ENCODE peak calls at places on chromosome 1, in eight cellular contexts. X is pancreas, O is endodermal cell, B is psoas muscle, P is uterus, U is right atrium auricular region, K is thoracic aorta, N is transverse colon. J is an unnamed sample. For H3K27me3 and H3K36me3, the result is how much of the 10 kb centered on the place peaks cover.

GRCh38 chr1:207619833-207620572 is 24.9 kb upstream of the CR1L start:
- DNase-seq in X (peak), O (peak), B (no peak), P (no peak), U (no peak), K (no peak), N (no peak), J (no peak)

GRCh38 chr1:168465942-168466702 is 77.7 kb downstream of the XCL2 start:
- DNase-seq in X (no peak), O (no peak), B (peak), P (peak), U (no peak), K (no peak), N (peak), J (peak)

GRCh38 chr1:8523641-8524206 is 205.8 kb downstream of the SLC45A1 start:
- DNase-seq in X (no peak), O (no peak), B (no peak), P (no peak), U (no peak), K (no peak), N (no peak), J (no peak)

GRCh38 chr1:147752531-147752930 is 7.9 kb downstream of the GJA5 start:
- DNase-seq in X (no peak), O (no peak), B (no peak), P (no peak), U (no peak), K (no peak), N (no peak), J (no peak)

GRCh38 chr1:67290236-67290635 is 17.4 kb upstream of the IL12RB2 start:
- DNase-seq in X (no peak), O (no peak), B (no peak), P (no peak), U (no peak), K (no peak), N (no peak), J (no peak)

GRCh38 chr1:29569971-29570634 is 333.8 kb downstream of the PTPRU start:
- DNase-seq in X (no peak), O (no peak), B (peak), P (no peak), U (no peak), K (no peak), N (no peak), J (no peak)

GRCh38 chr1:159275891-159276290 is 26.2 kb upstream of the FCER1A start:
- DNase-seq in X (no peak), O (no peak), B (no peak), P (no peak), U (no peak), K (no peak), N (no peak), J (no peak)

GRCh38 chr1:231628207-231628876 is 1.8 kb downstream of the DISC1 start:
- DNase-seq in X (no peak), O (no peak), B (no peak), P (no peak), U (no peak), K (no peak), N (no peak), J (no peak)

GRCh38 chr1:208595745-208596144 is 351.6 kb upstream of the PLXNA2 start:
- DNase-seq in X (no peak), O (no peak), B (no peak), P (peak), U (no peak), K (no peak), N (no peak), J (no peak)

GRCh38 chr1:43812579-43812978 is 105.2 kb downstream of the ST3GAL3 start:
- DNase-seq in X (no peak), O (no peak), B (no peak), P (no peak), U (no peak), K (no peak), N (no peak), J (no peak)

GRCh38 chr1:171160611-171161354 is 24.3 kb upstream of the FMO2 start:
- DNase-seq in X (no peak), O (peak), B (no peak), P (no peak), U (no peak), K (no peak), N (no peak), J (no peak)

GRCh38 chr1:87524021-87524754 is 195.5 kb downstream of the LMO4 start:
- DNase-seq in X (no peak), O (no peak), B (no peak), P (no peak), U (no peak), K (no peak), N (no peak), J (no peak)

GRCh38 chr1:112933820-112934561 is 22.0 kb downstream of the SLC16A1 start:
- DNase-seq in X (no peak), O (no peak), B (no peak), P (no peak), U (no peak), K (no peak), N (no peak), J (no peak)

GRCh38 chr1:110526189-110526588 is 7.2 kb upstream of the KCNA10 start:
- DNase-seq in X (no peak), O (no peak), B (no peak), P (no peak), U (no peak), K (no peak), N (no peak), J (no peak)

GRCh38 chr1:238485062-238485905 is 594.6 kb upstream of the ZP4 start:
- DNase-seq in X (no peak), O (peak), B (no peak), P (peak), U (no peak), K (no peak), N (no peak), J (no peak)

GRCh38 chr1:6384962-6385672 is 8.4 kb downstream of the ACOT7 start:
- DNase-seq in X (peak), O (no peak), B (no peak), P (no peak), U (no peak), K (no peak), N (no peak), J (no peak)

GRCh38 chr1:183694636-183695035 is 41.5 kb upstream of the APOBEC4 start:
- DNase-seq in X (no peak), O (no peak), B (no peak), P (no peak), U (no peak), K (no peak), N (no peak), J (no peak)

GRCh38 chr1:100300691-100301090 is 34.7 kb downstream of the RTCA start:
- DNase-seq in X (no peak), O (no peak), B (no peak), P (no peak), U (no peak), K (no peak), N (no peak), J (no peak)

GRCh38 chr1:69824932-69825331 is 257.2 kb downstream of the LRRC7 start:
- DNase-seq in X (no peak), O (no peak), B (peak), P (no peak), U (no peak), K (no peak), N (no peak), J (no peak)

GRCh38 chr1:180228648-180229482 is 1.2 kb upstream of the LHX4 start:
- DNase-seq in X (no peak), O (peak), B (no peak), P (no peak), U (no peak), K (no peak), N (no peak), J (peak)

GRCh38 chr1:172609528-172609927 is 49.4 kb upstream of the FASLG start:
- DNase-seq in X (no peak), O (no peak), B (no peak), P (no peak), U (no peak), K (no peak), N (no peak), J (no peak)

GRCh38 chr1:91075233-91076135 is 53.6 kb upstream of the ZNF644 start:
- DNase-seq in X (no peak), O (no peak), B (no peak), P (no peak), U (no peak), K (no peak), N (no peak), J (no peak)

GRCh38 chr1:154344977-154345837 is 19.9 kb downstream of the ATP8B2 start:
- DNase-seq in X (no peak), O (peak), B (peak), P (no peak), U (no peak), K (no peak), N (peak), J (no peak)

GRCh38 chr1:67741121-67741520 is 56.1 kb downstream of the GADD45A start:
- DNase-seq in X (peak), O (no peak), B (no peak), P (no peak), U (no peak), K (no peak), N (peak), J (no peak)

GRCh38 chr1:155121249-155121648 is 6.4 kb upstream of the EFNA1 start:
- DNase-seq in X (no peak), O (no peak), B (no peak), P (no peak), U (no peak), K (no peak), N (no peak), J (no peak)

GRCh38 chr1:232943679-232944252 is 6.6 kb upstream of the NTPCR start:
- DNase-seq in X (no peak), O (no peak), B (no peak), P (no peak), U (no peak), K (no peak), N (no peak), J (no peak)

GRCh38 chr1:236608930-236609726 is 4.8 kb upstream of the HEATR1 start:
- DNase-seq in X (peak), O (peak), B (peak), P (peak), U (no peak), K (no peak), N (peak), J (no peak)

GRCh38 chr1:180081474-180081873 is 73.2 kb upstream of the QSOX1 start:
- DNase-seq in X (no peak), O (no peak), B (no peak), P (no peak), U (no peak), K (no peak), N (no peak), J (no peak)

GRCh38 chr1:2130871-2131289 is 63.7 kb downstream of the FAAP20 start:
- DNase-seq in X (no peak), O (no peak), B (no peak), P (no peak), U (no peak), K (no peak), N (no peak), J (no peak)

GRCh38 chr1:219702551-219703215 is 89.8 kb upstream of the ZC3H11B start:
- DNase-seq in X (no peak), O (no peak), B (no peak), P (no peak), U (no peak), K (no peak), N (no peak), J (no peak)

GRCh38 chr1:226512076-226512728 is 36.4 kb upstream of the STUM start:
- DNase-seq in X (no peak), O (peak), B (no peak), P (no peak), U (no peak), K (no peak), N (no peak), J (no peak)

GRCh38 chr1:53807916-53808315 is 30.2 kb downstream of the NDC1 start:
- DNase-seq in X (no peak), O (no peak), B (no peak), P (no peak), U (no peak), K (no peak), N (no peak), J (no peak)

GRCh38 chr1:53800621-53801020 is 37.5 kb downstream of the NDC1 start:
- DNase-seq in X (no peak), O (no peak), B (no peak), P (no peak), U (no peak), K (no peak), N (no peak), J (no peak)

GRCh38 chr1:53804181-53804580 is 33.9 kb downstream of the NDC1 start:
- DNase-seq in X (no peak), O (no peak), B (no peak), P (no peak), U (no peak), K (no peak), N (no peak), J (no peak)

GRCh38 chr1:53810497-53810896 is 27.6 kb downstream of the NDC1 start:
- DNase-seq in X (no peak), O (no peak), B (no peak), P (no peak), U (no peak), K (no peak), N (no peak), J (no peak)

GRCh38 chr1:53804791-53805505 is 33.1 kb downstream of the NDC1 start:
- DNase-seq in X (no peak), O (no peak), B (no peak), P (no peak), U (no peak), K (no peak), N (no peak), J (no peak)
- TF ChIP-seq CTCF in X (no peak), O (no peak), B (no peak), P (no peak), U (no peak), K (no peak), N (no peak), J (no peak)

GRCh38 chr1:212973426-212973825 is 23.1 kb downstream of the VASH2 start:
- DNase-seq in X (no peak), O (no peak), B (no peak), P (no peak), U (no peak), K (no peak), N (no peak), J (no peak)

GRCh38 chr1:212971312-212971711 is 21.0 kb downstream of the VASH2 start:
- DNase-seq in X (no peak), O (no peak), B (no peak), P (no peak), U (no peak), K (no peak), N (no peak), J (no peak)

GRCh38 chr1:212974735-212975606 is 24.6 kb downstream of the VASH2 start:
- DNase-seq in X (no peak), O (peak), B (no peak), P (no peak), U (no peak), K (no peak), N (no peak), J (no peak)

GRCh38 chr1:212975607-212975918 is 25.2 kb downstream of the VASH2 start:
- DNase-seq in X (no peak), O (no peak), B (no peak), P (peak), U (no peak), K (no peak), N (no peak), J (no peak)

GRCh38 chr1:212973899-212974298 is 23.6 kb downstream of the VASH2 start:
- DNase-seq in X (no peak), O (no peak), B (no peak), P (no peak), U (no peak), K (no peak), N (no peak), J (no peak)
- H3K27me3 ChIP-seq in X (under half), O (under half), B (under half), P (under half), U (under half), K (under half), N (under half), J (under half)

DNA sequence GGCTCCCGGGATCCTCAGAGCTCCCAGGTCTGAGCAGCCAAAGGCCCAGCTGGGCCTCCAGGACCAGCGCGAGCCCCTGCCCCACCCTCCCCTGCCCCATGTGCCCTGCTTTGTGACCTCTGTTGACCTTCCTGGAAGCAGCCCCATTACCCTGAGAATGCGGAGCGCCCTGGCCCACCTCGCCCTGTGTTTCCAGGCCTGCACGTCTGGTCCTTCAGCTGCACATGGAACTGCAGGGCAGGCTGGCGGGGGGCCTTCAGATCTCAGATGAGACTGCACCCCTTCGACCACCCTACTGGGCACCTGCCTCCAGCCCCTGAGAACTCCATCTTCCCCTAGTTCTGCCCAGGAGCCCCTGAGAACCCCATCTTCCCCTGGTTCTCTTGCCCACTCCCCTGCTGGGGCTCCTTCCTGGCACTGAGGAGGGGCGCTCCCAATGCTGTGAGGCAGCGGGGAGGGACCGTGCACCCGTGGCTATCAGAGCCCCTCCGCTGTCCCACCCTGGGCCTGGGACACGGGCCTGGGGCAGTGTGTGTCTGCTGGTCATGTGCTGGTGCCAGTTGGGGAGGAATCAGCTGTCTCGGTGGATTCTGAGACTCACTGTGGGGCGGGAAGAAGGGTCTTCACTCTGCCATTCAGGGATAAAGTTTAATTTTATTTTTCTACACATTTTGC is 25.1 kb downstream of the TMEM201 start:
- DNase-seq in X (no peak), O (no peak), B (no peak), P (no peak), U (no peak), K (no peak), N (no peak), J (no peak)
- H3K36me3 ChIP-seq in X (under half), O (under half), B (half or more), P (under half), U (under half), K (under half), N (under half), J (under half)

GRCh38 chr1:160620942-160621632 is 25.8 kb downstream of the SLAMF1 start:
- DNase-seq in X (no peak), O (no peak), B (no peak), P (no peak), U (no peak), K (no peak), N (no peak), J (no peak)

GRCh38 chr1:160618327-160618726 is 28.5 kb downstream of the SLAMF1 start:
- DNase-seq in X (no peak), O (no peak), B (no peak), P (no peak), U (no peak), K (no peak), N (no peak), J (no peak)

GRCh38 chr1:160619742-160620277 is 27.0 kb downstream of the SLAMF1 start:
- DNase-seq in X (no peak), O (no peak), B (no peak), P (no peak), U (no peak), K (no peak), N (no peak), J (no peak)

GRCh38 chr1:160621633-160622413 is 25.0 kb downstream of the SLAMF1 start:
- DNase-seq in X (no peak), O (no peak), B (no peak), P (no peak), U (no peak), K (no peak), N (no peak), J (no peak)

DNA sequence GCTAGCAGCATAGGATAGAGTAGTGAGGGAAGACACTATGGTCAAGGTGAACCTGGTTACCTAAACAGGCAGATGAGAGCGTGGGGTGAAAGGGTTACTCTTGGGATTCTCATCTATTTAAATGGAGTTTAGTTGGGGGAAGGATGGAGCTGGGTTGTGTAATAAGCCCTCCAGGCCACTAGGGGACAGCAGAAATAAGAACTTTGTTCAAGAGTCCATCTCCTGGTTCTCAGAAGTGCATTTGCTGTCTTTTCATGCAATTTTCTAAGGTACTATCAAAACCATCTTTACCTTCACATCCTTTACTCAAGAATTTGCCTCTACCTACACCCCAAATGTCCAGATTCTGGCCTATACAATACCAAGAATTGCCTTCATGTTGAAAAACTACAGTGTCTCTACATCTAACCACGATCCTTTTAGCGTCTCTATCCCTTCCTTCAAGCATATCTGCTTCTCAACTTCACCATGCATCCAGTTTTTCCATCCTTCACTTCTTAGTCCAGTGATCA is 28.0 kb downstream of the SLAMF1 start:
- DNase-seq in X (no peak), O (no peak), B (no peak), P (no peak), U (no peak), K (no peak), N (no peak), J (no peak)
- TF ChIP-seq CTCF in X (peak), O (peak), B (no peak), P (no peak), U (no peak), K (no peak), N (peak), J (peak)

GRCh38 chr1:118999348-119000071 is 11.4 kb upstream of the TBX15 start:
- DNase-seq in X (no peak), O (peak), B (no peak), P (no peak), U (no peak), K (no peak), N (no peak), J (no peak)
- H3K27me3 ChIP-seq in X (under half), O (half or more), B (under half), P (half or more), U (under half), K (under half), N (half or more), J (under half)

GRCh38 chr1:202146279-202146678 is 1.7 kb upstream of the ARL8A start:
- DNase-seq in X (no peak), O (no peak), B (no peak), P (no peak), U (no peak), K (no peak), N (no peak), J (no peak)

GRCh38 chr1:202145325-202146140 is 996 bp upstream of the ARL8A start:
- DNase-seq in X (no peak), O (peak), B (no peak), P (no peak), U (no peak), K (no peak), N (no peak), J (peak)

GRCh38 chr1:202143011-202143767 is 1.3 kb downstream of the ARL8A start:
- DNase-seq in X (no peak), O (peak), B (peak), P (peak), U (peak), K (no peak), N (peak), J (no peak)

GRCh38 chr1:202143768-202144509 is 598 bp downstream of the ARL8A start:
- DNase-seq in X (no peak), O (peak), B (peak), P (no peak), U (no peak), K (no peak), N (peak), J (peak)

DNA sequence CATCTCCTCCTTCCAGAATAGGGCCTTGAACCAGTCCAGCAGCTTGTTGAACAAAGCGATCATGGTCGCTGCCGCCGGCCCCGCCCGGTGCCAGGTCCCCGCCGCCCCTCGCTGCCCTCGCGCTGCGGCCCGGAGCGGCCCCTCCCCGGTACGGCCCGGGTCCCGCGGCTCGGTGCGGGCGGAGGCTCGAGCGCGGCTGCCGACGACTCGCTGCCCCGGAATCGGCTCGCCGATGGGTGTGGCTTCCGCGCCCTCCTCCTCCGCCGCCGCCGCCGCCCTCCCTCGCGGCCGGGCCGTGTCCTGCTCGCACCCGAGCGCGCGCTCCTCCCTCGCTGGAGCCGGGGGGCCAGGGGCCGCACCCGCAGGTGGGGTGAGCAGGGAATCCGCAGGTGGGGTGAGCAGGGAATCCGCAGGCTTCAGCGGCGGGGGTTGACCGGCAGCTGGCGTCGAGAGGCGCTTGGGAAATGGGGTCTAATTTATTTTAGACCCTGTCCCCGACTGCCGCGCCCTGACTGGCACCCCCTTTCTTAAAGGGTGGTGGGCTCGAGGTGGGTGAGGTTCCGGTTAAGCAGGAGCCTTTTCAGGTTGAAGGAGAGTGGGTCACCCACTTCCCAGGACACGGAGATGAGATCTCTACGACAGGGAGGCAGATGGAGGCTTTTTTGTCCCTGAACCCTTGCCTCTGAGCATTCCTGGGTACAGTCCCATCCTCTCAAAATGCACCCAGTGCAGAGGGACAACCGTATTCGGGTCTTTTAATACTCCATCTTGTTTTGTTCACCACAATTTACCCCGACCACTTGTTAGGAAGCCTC is at the start of gene ARL8A:
- DNase-seq in X (peak), O (peak), B (peak), P (peak), U (peak), K (no peak), N (peak), J (peak)
- H3K36me3 ChIP-seq in X (under half), O (under half), B (under half), P (under half), U (under half), K (under half), N (under half), J (under half)